ENCODE peak calls at places on chromosome 18, in eight cellular contexts. R is GM23338; L is GM20000; C is left ventricle myocardium inferior; V is NAMALWA; D is GM12891; G is activated naive CD4-positive, alpha-beta T cell; M is activated CD4-positive, alpha-beta T cell treated with anti-CD3 and anti-CD28 coated beads, Interleukin-2, amount 10 ng/mL, durations not matched to agents 7 days and 5 days. E is an unnamed sample.

GRCh38 chr18:50749421-50749820 is 70.4 kb downstream of the MRO start:
- DNase-seq in R (no peak), L (no peak), C (no peak), V (no peak), D (no peak), G (no peak), M (no peak), E (no peak)

GRCh38 chr18:8783994-8784530 is 78.7 kb downstream of the MTCL1 start:
- DNase-seq in R (no peak), L (no peak), C (no peak), V (no peak), D (no peak), G (no peak), M (no peak), E (no peak)

GRCh38 chr18:76407681-76408080 is 87.4 kb downstream of the ZNF516 start:
- DNase-seq in R (no peak), L (no peak), C (no peak), V (no peak), D (no peak), G (no peak), M (no peak), E (no peak)

GRCh38 chr18:34600118-34600517 is 110.0 kb upstream of the DTNA start:
- DNase-seq in R (no peak), L (no peak), C (no peak), V (no peak), D (no peak), G (no peak), M (no peak), E (no peak)

GRCh38 chr18:13004316-13004879 is 13.2 kb downstream of the CEP192 start:
- DNase-seq in R (no peak), L (no peak), C (no peak), V (no peak), D (no peak), G (no peak), M (no peak), E (no peak)

GRCh38 chr18:22167091-22167470 is 2.3 kb upstream of the GATA6 start:
- DNase-seq in R (no peak), L (no peak), C (peak), V (no peak), D (no peak), G (no peak), M (no peak), E (no peak)

GRCh38 chr18:79681484-79682387 is 2.1 kb downstream of the CTDP1 start:
- DNase-seq in R (no peak), L (no peak), C (no peak), V (peak), D (no peak), G (peak), M (peak), E (peak)

GRCh38 chr18:25880441-25880840 is 210.0 kb downstream of the SS18 start:
- DNase-seq in R (no peak), L (no peak), C (no peak), V (no peak), D (no peak), G (no peak), M (no peak), E (no peak)

GRCh38 chr18:69795785-69796184 is 151.9 kb downstream of the CD226 start:
- DNase-seq in R (peak), L (no peak), C (no peak), V (no peak), D (no peak), G (no peak), M (no peak), E (no peak)

GRCh38 chr18:44013871-44014270 is 666.8 kb upstream of the SETBP1 start:
- DNase-seq in R (no peak), L (no peak), C (no peak), V (no peak), D (no peak), G (no peak), M (no peak), E (no peak)

GRCh38 chr18:2681993-2682603 is 26.6 kb downstream of the SMCHD1 start:
- DNase-seq in R (no peak), L (no peak), C (no peak), V (no peak), D (no peak), G (no peak), M (no peak), E (no peak)

GRCh38 chr18:49178736-49179135 is 228.0 kb upstream of the SMAD7 start:
- DNase-seq in R (peak), L (no peak), C (no peak), V (peak), D (no peak), G (no peak), M (no peak), E (no peak)

GRCh38 chr18:34723143-34723542 is 13.0 kb downstream of the DTNA start:
- DNase-seq in R (no peak), L (no peak), C (no peak), V (no peak), D (no peak), G (no peak), M (no peak), E (peak)

GRCh38 chr18:63298393-63299015 is 21.1 kb downstream of the BCL2 start:
- DNase-seq in R (no peak), L (no peak), C (no peak), V (no peak), D (no peak), G (no peak), M (peak), E (no peak)

GRCh38 chr18:77140439-77141109 is 8.0 kb upstream of the MBP start:
- DNase-seq in R (no peak), L (no peak), C (peak), V (no peak), D (no peak), G (no peak), M (peak), E (no peak)

GRCh38 chr18:12686100-12686499 is 16.4 kb downstream of the CEP76 start:
- DNase-seq in R (peak), L (no peak), C (no peak), V (peak), D (no peak), G (no peak), M (no peak), E (no peak)

GRCh38 chr18:74539289-74539688 is 5.0 kb downstream of the CNDP1 start:
- DNase-seq in R (no peak), L (no peak), C (no peak), V (no peak), D (no peak), G (no peak), M (no peak), E (no peak)

GRCh38 chr18:22168360-22168921 is 948 bp upstream of the GATA6 start:
- DNase-seq in R (peak), L (peak), C (no peak), V (no peak), D (no peak), G (no peak), M (no peak), E (peak)

GRCh38 chr18:79941473-79942119 is 9.9 kb downstream of the SLC66A2 start:
- DNase-seq in R (no peak), L (no peak), C (no peak), V (no peak), D (no peak), G (no peak), M (no peak), E (no peak)

GRCh38 chr18:46471809-46472498 is 185.1 kb downstream of the LOXHD1 start:
- DNase-seq in R (no peak), L (no peak), C (no peak), V (no peak), D (no peak), G (no peak), M (no peak), E (no peak)

GRCh38 chr18:79283341-79283879 is 112.3 kb upstream of the NFATC1 start:
- DNase-seq in R (no peak), L (no peak), C (no peak), V (no peak), D (no peak), G (no peak), M (no peak), E (no peak)

GRCh38 chr18:74390900-74391299 is 66.2 kb downstream of the DIPK1C start:
- DNase-seq in R (no peak), L (no peak), C (no peak), V (no peak), D (no peak), G (no peak), M (no peak), E (no peak)

GRCh38 chr18:43524260-43524659 is 247.0 kb upstream of the SYT4 start:
- DNase-seq in R (no peak), L (no peak), C (no peak), V (no peak), D (no peak), G (no peak), M (no peak), E (no peak)

GRCh38 chr18:55405655-55406373 is 182.2 kb downstream of the TCF4 start:
- DNase-seq in R (no peak), L (no peak), C (peak), V (peak), D (no peak), G (no peak), M (no peak), E (no peak)

GRCh38 chr18:48172226-48173006 is 236.8 kb downstream of the ZBTB7C start:
- DNase-seq in R (no peak), L (no peak), C (no peak), V (no peak), D (no peak), G (no peak), M (no peak), E (no peak)

GRCh38 chr18:79047556-79048244 is 21.5 kb upstream of the ATP9B start:
- DNase-seq in R (no peak), L (no peak), C (no peak), V (no peak), D (no peak), G (no peak), M (no peak), E (no peak)

GRCh38 chr18:45730832-45731545 is 7.0 kb downstream of the SLC14A1 start:
- DNase-seq in R (no peak), L (no peak), C (no peak), V (no peak), D (no peak), G (no peak), M (no peak), E (no peak)

GRCh38 chr18:35376393-35376741 is 770 bp downstream of the ZNF396 start:
- DNase-seq in R (peak), L (peak), C (peak), V (no peak), D (peak), G (peak), M (peak), E (no peak)

GRCh38 chr18:69109686-69110085 is 291.0 kb upstream of the DOK6 start:
- DNase-seq in R (no peak), L (no peak), C (no peak), V (no peak), D (no peak), G (no peak), M (no peak), E (no peak)

GRCh38 chr18:61991201-61991600 is 98.4 kb upstream of the RNF152 start:
- DNase-seq in R (no peak), L (no peak), C (no peak), V (no peak), D (no peak), G (no peak), M (no peak), E (no peak)

GRCh38 chr18:5309888-5310470 is 14.5 kb upstream of the ZBTB14 start:
- DNase-seq in R (no peak), L (peak), C (no peak), V (peak), D (peak), G (no peak), M (peak), E (peak)

GRCh38 chr18:63439334-63439733 is 17.1 kb upstream of the VPS4B start:
- DNase-seq in R (peak), L (peak), C (no peak), V (peak), D (peak), G (peak), M (peak), E (peak)

GRCh38 chr18:24398515-24398914 is 891 bp upstream of the OSBPL1A start:
- DNase-seq in R (peak), L (no peak), C (no peak), V (no peak), D (no peak), G (no peak), M (no peak), E (no peak)